ENCODE peak calls at places on chromosome 12, in eight cellular contexts. E is psoas muscle; T is renal cortical epithelial cell; N is stimulated activated CD4-positive, alpha-beta T cell treated with anti-CD3 and anti-CD28 coated beads, Interleukin-12 subunit alpha, Interleukin-12 subunit beta, amount 100 ng/mL, for 48 hours; J is germinal center; F is activated T-helper 9 cell treated with anti-CD3 and anti-CD28 coated beads, Interleukin-2, amount 50 U/mL, for 16 hours; P is substantia nigra; A is fibroblast of gingiva. O is an unnamed sample.

GRCh38 chr12:75212072-75212471 is 2.4 kb upstream of the KCNC2 start:
- DNase-seq in E (no peak), T (no peak), N (no peak), J (no peak), F (no peak), P (no peak), A (no peak), O (no peak)

GRCh38 chr12:68749443-68749842 is 3.5 kb downstream of the SLC35E3 start:
- DNase-seq in E (no peak), T (no peak), N (no peak), J (no peak), F (no peak), P (no peak), A (no peak), O (no peak)

GRCh38 chr12:26918321-26919215 is 19.2 kb downstream of the INTS13 start:
- DNase-seq in E (no peak), T (no peak), N (no peak), J (no peak), F (no peak), P (no peak), A (peak), O (no peak)

GRCh38 chr12:132904718-132905328 is 17.4 kb upstream of the CHFR start:
- DNase-seq in E (peak), T (no peak), N (peak), J (peak), F (peak), P (peak), A (peak), O (peak)

GRCh38 chr12:18141583-18141982 is 51.6 kb upstream of the RERGL start:
- DNase-seq in E (no peak), T (peak), N (no peak), J (no peak), F (no peak), P (no peak), A (peak), O (no peak)

GRCh38 chr12:75685826-75686225 is 174.4 kb upstream of the KRR1 start:
- DNase-seq in E (no peak), T (no peak), N (no peak), J (no peak), F (no peak), P (no peak), A (no peak), O (no peak)

GRCh38 chr12:52217223-52217622 is 15.8 kb upstream of the KRT7 start:
- DNase-seq in E (no peak), T (peak), N (no peak), J (no peak), F (no peak), P (no peak), A (no peak), O (no peak)

GRCh38 chr12:5259523-5259922 is 172.4 kb upstream of the NTF3 start:
- DNase-seq in E (no peak), T (no peak), N (no peak), J (no peak), F (no peak), P (no peak), A (no peak), O (no peak)

GRCh38 chr12:104658085-104658484 is 201.3 kb downstream of the CHST11 start:
- DNase-seq in E (no peak), T (no peak), N (no peak), J (no peak), F (no peak), P (no peak), A (no peak), O (no peak)

GRCh38 chr12:132152411-132152821 is 8.2 kb downstream of the NOC4L start:
- DNase-seq in E (peak), T (no peak), N (no peak), J (no peak), F (no peak), P (no peak), A (no peak), O (no peak)

GRCh38 chr12:39329015-39329414 is 113.9 kb downstream of the KIF21A start:
- DNase-seq in E (no peak), T (peak), N (no peak), J (no peak), F (no peak), P (no peak), A (peak), O (no peak)

GRCh38 chr12:106248849-106249371 is 1.1 kb upstream of the CKAP4 start:
- DNase-seq in E (no peak), T (peak), N (peak), J (peak), F (peak), P (no peak), A (peak), O (peak)

GRCh38 chr12:15205341-15206010 is 15.7 kb downstream of the RERG start:
- DNase-seq in E (no peak), T (no peak), N (no peak), J (no peak), F (no peak), P (no peak), A (no peak), O (no peak)

GRCh38 chr12:85985996-85986395 is 111.9 kb downstream of the NTS start:
- DNase-seq in E (no peak), T (peak), N (no peak), J (no peak), F (no peak), P (no peak), A (no peak), O (no peak)

GRCh38 chr12:47881826-47882427 is 22.9 kb downstream of the VDR start:
- DNase-seq in E (peak), T (peak), N (no peak), J (no peak), F (no peak), P (no peak), A (peak), O (peak)

GRCh38 chr12:126488786-126489185 is 1423.6 kb downstream of the AACS start:
- DNase-seq in E (no peak), T (no peak), N (no peak), J (no peak), F (no peak), P (no peak), A (no peak), O (no peak)

GRCh38 chr12:92294676-92295440 is 149.2 kb upstream of the BTG1 start:
- DNase-seq in E (no peak), T (no peak), N (no peak), J (no peak), F (no peak), P (no peak), A (no peak), O (no peak)

GRCh38 chr12:46523863-46524770 is 151.5 kb upstream of the SLC38A2 start:
- DNase-seq in E (no peak), T (peak), N (peak), J (no peak), F (no peak), P (no peak), A (peak), O (no peak)

GRCh38 chr12:106791531-106791930 is 17.0 kb downstream of the RIC8B start:
- DNase-seq in E (no peak), T (no peak), N (no peak), J (no peak), F (no peak), P (no peak), A (no peak), O (no peak)

GRCh38 chr12:4432878-4433820 is 12.5 kb downstream of the FGF6 start:
- DNase-seq in E (peak), T (no peak), N (no peak), J (no peak), F (no peak), P (no peak), A (no peak), O (peak)

GRCh38 chr12:65464930-65465329 is 186.4 kb downstream of the MSRB3 start:
- DNase-seq in E (no peak), T (peak), N (no peak), J (no peak), F (no peak), P (no peak), A (peak), O (no peak)

GRCh38 chr12:11499802-11500201 is 104.4 kb upstream of the PRB2 start:
- DNase-seq in E (no peak), T (no peak), N (no peak), J (no peak), F (no peak), P (no peak), A (no peak), O (no peak)

O was measured in right atrium auricular region.